ENCODE peak calls at places on chromosome 14, in four cellular contexts. One of them, this sample, is unnamed.

GRCh38 chr14:66369157-66369706 is 116.9 kb upstream of the CCDC196 start:
- DNase-seq in A549: no peak
- DNase-seq in WTC11: no peak
- DNase-seq in K562: no peak
- DNase-seq in this sample: no peak

GRCh38 chr14:99207456-99207855 is 64.5 kb downstream of the BCL11B start:
- DNase-seq in A549: no peak
- DNase-seq in WTC11: no peak
- DNase-seq in K562: no peak
- DNase-seq in this sample: no peak

GRCh38 chr14:95305145-95305544 is 14.6 kb downstream of the CLMN start:
- DNase-seq in WTC11: no peak
- DNase-seq in A549: no peak
- DNase-seq in K562: no peak
- DNase-seq in this sample: no peak

GRCh38 chr14:53842938-53843337 is 113.7 kb downstream of the BMP4 start:
- DNase-seq in K562: no peak
- DNase-seq in A549: peak
- DNase-seq in WTC11: no peak
- DNase-seq in this sample: peak

GRCh38 chr14:50957296-50957695 is 13.0 kb upstream of the PYGL start:
- DNase-seq in K562: no peak
- DNase-seq in WTC11: no peak
- DNase-seq in A549: peak
- DNase-seq in this sample: no peak

GRCh38 chr14:34522496-34522895 is 17.0 kb downstream of the EAPP start:
- DNase-seq in K562: no peak
- DNase-seq in A549: no peak
- DNase-seq in WTC11: no peak
- DNase-seq in this sample: no peak

GRCh38 chr14:25868521-25869314 is 729.1 kb downstream of the NOVA1 start:
- DNase-seq in K562: no peak
- DNase-seq in WTC11: no peak
- DNase-seq in A549: no peak
- DNase-seq in this sample: no peak

GRCh38 chr14:21680072-21680471 is 6.5 kb upstream of the OR4E1 start:
- DNase-seq in WTC11: no peak
- DNase-seq in A549: no peak
- DNase-seq in K562: no peak
- DNase-seq in this sample: no peak

GRCh38 chr14:87041290-87042020 is 951.5 kb downstream of the GALC start:
- DNase-seq in WTC11: no peak
- DNase-seq in K562: no peak
- DNase-seq in A549: no peak
- DNase-seq in this sample: no peak

GRCh38 chr14:67618617-67619063 is 1.1 kb upstream of the ARG2 start:
- DNase-seq in K562: peak
- DNase-seq in A549: peak
- DNase-seq in WTC11: no peak
- DNase-seq in this sample: peak

GRCh38 chr14:87231336-87232026 is 761.5 kb downstream of the GALC start:
- DNase-seq in K562: no peak
- DNase-seq in WTC11: no peak
- DNase-seq in A549: no peak
- DNase-seq in this sample: no peak

GRCh38 chr14:101705733-101706508 is 55.6 kb upstream of the PPP2R5C start:
- DNase-seq in A549: no peak
- DNase-seq in WTC11: peak
- DNase-seq in K562: no peak
- DNase-seq in this sample: no peak

GRCh38 chr14:40074169-40074568 is 641.9 kb upstream of the FBXO33 start:
- DNase-seq in A549: no peak
- DNase-seq in WTC11: peak
- DNase-seq in K562: no peak
- DNase-seq in this sample: no peak

GRCh38 chr14:85471156-85471555 is 58.8 kb upstream of the FLRT2 start:
- DNase-seq in A549: no peak
- DNase-seq in WTC11: no peak
- DNase-seq in K562: no peak
- DNase-seq in this sample: no peak

GRCh38 chr14:77000340-77001235 is 27.9 kb downstream of the IRF2BPL start:
- DNase-seq in A549: no peak
- DNase-seq in K562: no peak
- DNase-seq in WTC11: no peak
- DNase-seq in this sample: no peak

GRCh38 chr14:61547186-61548121 is 147.9 kb upstream of the HIF1A start:
- DNase-seq in K562: no peak
- DNase-seq in A549: peak
- DNase-seq in WTC11: no peak
- DNase-seq in this sample: no peak

GRCh38 chr14:83309833-83310232 is 1776.2 kb upstream of the SEL1L start:
- DNase-seq in WTC11: no peak
- DNase-seq in A549: no peak
- DNase-seq in K562: no peak
- DNase-seq in this sample: no peak

GRCh38 chr14:24911324-24912095 is 138.4 kb downstream of the STXBP6 start:
- DNase-seq in K562: no peak
- DNase-seq in A549: peak
- DNase-seq in WTC11: no peak
- DNase-seq in this sample: no peak

GRCh38 chr14:35879141-35879648 is 53.1 kb downstream of the BRMS1L start:
- DNase-seq in A549: no peak
- DNase-seq in WTC11: no peak
- DNase-seq in K562: no peak
- DNase-seq in this sample: no peak

GRCh38 chr14:95490127-95490526 is 26.3 kb downstream of the SYNE3 start:
- DNase-seq in A549: no peak
- DNase-seq in WTC11: no peak
- DNase-seq in K562: no peak
- DNase-seq in this sample: no peak

GRCh38 chr14:20873370-20874177 is 17.6 kb upstream of the RNASE3 start:
- DNase-seq in K562: peak
- DNase-seq in A549: peak
- DNase-seq in WTC11: peak
- DNase-seq in this sample: peak

GRCh38 chr14:93744176-93744575 is 44.1 kb downstream of the PRIMA1 start:
- DNase-seq in A549: no peak
- DNase-seq in WTC11: no peak
- DNase-seq in K562: no peak
- DNase-seq in this sample: no peak

GRCh38 chr14:70641548-70642312 is at the start of gene TTC9:
- DNase-seq in K562: peak
- DNase-seq in A549: no peak
- DNase-seq in WTC11: peak
- DNase-seq in this sample: no peak

GRCh38 chr14:99732436-99733220 is 48.5 kb downstream of the CYP46A1 start:
- DNase-seq in K562: no peak
- DNase-seq in WTC11: peak
- DNase-seq in A549: no peak
- DNase-seq in this sample: no peak

GRCh38 chr14:21987937-21988336 is 314.3 kb upstream of the OR4E1 start:
- DNase-seq in WTC11: peak
- DNase-seq in K562: peak
- DNase-seq in A549: peak
- DNase-seq in this sample: peak

GRCh38 chr14:100108042-100108825 is 43.0 kb downstream of the EVL start:
- DNase-seq in A549: peak
- DNase-seq in K562: peak
- DNase-seq in WTC11: peak
- DNase-seq in this sample: peak

GRCh38 chr14:73758392-73759182 is 44.4 kb upstream of the PNMA1 start:
- DNase-seq in WTC11: peak
- DNase-seq in K562: peak
- DNase-seq in A549: peak
- DNase-seq in this sample: peak

GRCh38 chr14:39488600-39488999 is 56.4 kb upstream of the FBXO33 start:
- DNase-seq in K562: no peak
- DNase-seq in A549: no peak
- DNase-seq in WTC11: peak
- DNase-seq in this sample: no peak

GRCh38 chr14:21071225-21072041 is 1.3 kb downstream of the ARHGEF40 start:
- DNase-seq in WTC11: peak
- DNase-seq in K562: peak
- DNase-seq in A549: peak
- DNase-seq in this sample: peak

DNA sequence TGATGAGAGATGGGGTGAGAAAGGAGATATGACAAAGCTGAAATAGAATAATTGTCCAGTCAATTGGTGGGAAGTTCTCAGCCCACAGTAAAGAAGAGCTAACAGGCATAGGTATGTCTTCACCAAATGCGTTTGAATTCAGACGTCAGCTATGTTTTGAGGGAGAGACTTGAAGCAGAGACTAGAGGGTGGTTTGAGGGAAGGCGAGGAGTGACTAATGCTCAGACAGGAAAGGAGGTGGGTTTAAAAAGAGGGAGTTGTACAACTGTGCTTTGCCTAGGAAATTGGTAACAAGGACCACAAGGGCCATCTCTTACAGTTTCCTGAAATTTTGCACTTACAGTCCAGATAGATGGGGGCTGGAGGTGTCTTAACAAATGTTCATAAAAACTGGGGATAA is 6.4 kb downstream of the JKAMP start:
- DNase-seq in WTC11: no peak
- DNase-seq in K562: no peak
- DNase-seq in A549: no peak
- DNase-seq in this sample: no peak
- TF ChIP-seq NR3C1 in WTC11: no peak
- TF ChIP-seq NR3C1 in K562: no peak
- TF ChIP-seq NR3C1 in A549: no peak
- TF ChIP-seq NR3C1 in this sample: no peak

GRCh38 chr14:31982642-31983041 is 94.5 kb upstream of the ARHGAP5 start:
- DNase-seq in K562: no peak
- DNase-seq in A549: no peak
- DNase-seq in WTC11: no peak
- DNase-seq in this sample: no peak

GRCh38 chr14:31977001-31977556 is 100.0 kb upstream of the ARHGAP5 start:
- DNase-seq in A549: no peak
- DNase-seq in K562: no peak
- DNase-seq in WTC11: no peak
- DNase-seq in this sample: no peak

DNA sequence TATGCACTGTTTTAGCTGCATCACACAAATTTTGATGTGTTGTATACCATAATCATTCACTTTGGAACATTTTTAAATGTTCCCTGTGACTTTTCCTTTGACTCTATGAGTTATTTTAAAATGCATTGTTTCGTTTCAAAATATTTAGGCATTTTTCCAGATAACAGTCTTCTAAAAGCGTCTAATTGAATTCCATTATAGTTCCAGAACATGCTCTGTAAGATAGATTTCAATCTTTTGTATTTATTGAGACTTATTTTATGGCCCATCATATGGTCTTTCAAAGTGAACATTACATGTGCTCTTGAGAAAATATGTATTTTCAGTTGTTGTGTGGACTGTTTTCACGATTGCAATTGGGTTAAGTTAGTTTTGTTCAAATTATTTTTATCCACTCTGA is 98.7 kb upstream of the ARHGAP5 start:
- DNase-seq in WTC11: no peak
- DNase-seq in K562: no peak
- DNase-seq in A549: no peak
- DNase-seq in this sample: no peak
- TF ChIP-seq NR3C1 in WTC11: no peak
- TF ChIP-seq NR3C1 in K562: no peak
- TF ChIP-seq NR3C1 in A549: no peak
- TF ChIP-seq NR3C1 in this sample: no peak

DNA sequence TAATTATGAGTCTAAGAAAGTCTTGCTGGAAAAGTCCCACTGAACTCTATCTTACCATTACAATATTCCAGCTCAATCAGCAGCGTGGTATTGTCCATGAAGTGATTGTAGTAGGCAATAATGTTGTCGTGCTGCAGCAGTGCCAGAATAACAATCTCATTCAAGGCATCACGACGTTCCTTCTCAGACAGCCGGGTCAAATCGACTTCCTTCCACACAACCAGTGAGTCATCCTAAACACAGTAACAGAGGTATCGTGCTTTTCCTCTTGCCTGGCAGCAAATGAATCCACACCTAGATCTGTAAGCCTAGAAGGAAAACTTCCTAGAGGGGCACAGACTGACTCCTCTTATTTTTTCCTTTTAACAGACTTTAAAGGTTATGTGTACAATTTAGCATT is 2.9 kb downstream of the NEK9 start:
- DNase-seq in WTC11: no peak
- DNase-seq in K562: peak
- DNase-seq in A549: peak
- DNase-seq in this sample: no peak
- TF ChIP-seq NR3C1 in WTC11: no peak
- TF ChIP-seq NR3C1 in K562: no peak
- TF ChIP-seq NR3C1 in A549: no peak
- TF ChIP-seq NR3C1 in this sample: no peak

DNA sequence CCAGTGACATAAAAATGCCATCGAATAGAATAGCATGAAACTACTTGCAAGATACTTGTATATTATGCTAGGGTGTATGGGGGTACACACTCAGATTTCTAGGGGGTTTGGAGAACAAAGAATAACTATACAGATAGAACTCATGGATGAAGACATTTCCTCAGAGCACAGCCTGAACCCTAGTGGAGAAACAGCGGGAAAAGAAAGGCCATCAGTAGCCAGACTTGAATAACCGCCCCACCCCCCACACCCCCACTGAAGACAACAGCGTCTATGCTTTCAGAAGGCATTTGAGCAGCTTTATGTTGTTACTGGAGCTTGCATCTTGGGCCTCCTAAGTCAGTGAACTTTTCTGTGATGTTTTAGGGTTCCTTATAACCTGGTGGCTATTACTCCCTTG is 425.9 kb downstream of the NPAS3 start:
- DNase-seq in K562: peak
- DNase-seq in A549: no peak
- DNase-seq in WTC11: no peak
- DNase-seq in this sample: no peak
- TF ChIP-seq NR3C1 in K562: no peak
- TF ChIP-seq NR3C1 in A549: no peak
- TF ChIP-seq NR3C1 in WTC11: no peak
- TF ChIP-seq NR3C1 in this sample: no peak

GRCh38 chr14:89773151-89773550 is 181.4 kb downstream of the EFCAB11 start:
- DNase-seq in K562: no peak
- DNase-seq in WTC11: no peak
- DNase-seq in A549: no peak
- DNase-seq in this sample: no peak
- TF ChIP-seq NR3C1 in K562: no peak
- TF ChIP-seq NR3C1 in WTC11: no peak
- TF ChIP-seq NR3C1 in A549: no peak
- TF ChIP-seq NR3C1 in this sample: no peak